ENCODE peak calls at places on chromosomes 6 and 20, in ten cellular contexts. Z, L, W, M, R, T, K, U, Y and D are unnamed samples.

GRCh38 chr6:71396410-71396801 is 107.8 kb downstream of the OGFRL1 start:
- DNase-seq in Z (no peak), L (no peak), W (no peak), M (no peak), R (no peak), T (no peak), K (no peak), U (no peak), Y (no peak), D (no peak)

GRCh38 chr20:9270831-9271230 is 201.9 kb downstream of the PLCB4 start:
- DNase-seq in Z (no peak), L (no peak), W (no peak), M (no peak), R (no peak), T (no peak), K (no peak), U (no peak), Y (no peak), D (no peak)

GRCh38 chr6:47135772-47136171 is 93.6 kb upstream of the ADGRF1 start:
- DNase-seq in Z (no peak), L (no peak), W (no peak), M (peak), R (no peak), T (no peak), K (no peak), U (no peak), Y (no peak), D (no peak)

GRCh38 chr6:34189806-34190503 is 44.1 kb upstream of the GRM4 start:
- DNase-seq in Z (no peak), L (no peak), W (no peak), M (no peak), R (no peak), T (no peak), K (no peak), U (peak), Y (no peak), D (no peak)

GRCh38 chr6:133218831-133219230 is 22.3 kb upstream of the EYA4 start:
- DNase-seq in Z (no peak), L (no peak), W (no peak), M (no peak), R (no peak), T (no peak), K (no peak), U (no peak), Y (no peak), D (no peak)

GRCh38 chr6:37618916-37619605 is 78.6 kb downstream of the MDGA1 start:
- DNase-seq in Z (no peak), L (no peak), W (no peak), M (no peak), R (no peak), T (no peak), K (no peak), U (no peak), Y (no peak), D (no peak)

GRCh38 chr20:58557713-58558335 is 42.6 kb upstream of the APCDD1L start:
- DNase-seq in Z (no peak), L (no peak), W (no peak), M (no peak), R (no peak), T (no peak), K (no peak), U (no peak), Y (no peak), D (no peak)

GRCh38 chr20:63484236-63484635 is 11.8 kb upstream of the KCNQ2 start:
- DNase-seq in Z (no peak), L (no peak), W (no peak), M (no peak), R (no peak), T (no peak), K (no peak), U (no peak), Y (no peak), D (no peak)

GRCh38 chr6:37381579-37381978 is 27.8 kb downstream of the RNF8 start:
- DNase-seq in Z (peak), L (no peak), W (no peak), M (peak), R (peak), T (peak), K (peak), U (no peak), Y (peak), D (no peak)

GRCh38 chr20:62816879-62817873 is at the start of gene COL9A3:
- DNase-seq in Z (peak), L (no peak), W (no peak), M (peak), R (no peak), T (no peak), K (no peak), U (no peak), Y (no peak), D (no peak)

GRCh38 chr6:112087136-112087908 is at the start of the genes FAM229B and TUBE1:
- DNase-seq in Z (peak), L (peak), W (peak), M (peak), R (peak), T (peak), K (peak), U (peak), Y (peak), D (peak)

GRCh38 chr20:17568972-17569471 is 853 bp upstream of the DSTN start:
- DNase-seq in Z (peak), L (no peak), W (peak), M (peak), R (peak), T (peak), K (peak), U (no peak), Y (peak), D (peak)

GRCh38 chr6:170032197-170032596 is 258.7 kb downstream of the DLL1 start:
- DNase-seq in Z (no peak), L (no peak), W (peak), M (no peak), R (no peak), T (no peak), K (no peak), U (no peak), Y (no peak), D (no peak)

GRCh38 chr20:38932457-38933120 is 6.4 kb downstream of the FAM83D start:
- DNase-seq in Z (no peak), L (no peak), W (no peak), M (peak), R (no peak), T (no peak), K (no peak), U (no peak), Y (no peak), D (no peak)